ENCODE peak calls at places on chromosome 12, in ten cellular contexts. Q is pancreas; S is glomerular endothelial cell; G is progenitor cell of endocrine pancreas; W is NCI-H2171 treated with DMSO at 0.1 percent for 48 hours; E is GM13977; N is HT-29; P is choroid plexus epithelial cell; L is GM04503; Y is activated naive CD4-positive, alpha-beta T cell. J is an unnamed sample.

GRCh38 chr12:91920276-91920675 is 225.4 kb downstream of the BTG1 start:
- DNase-seq in Q (no peak), S (no peak), G (no peak), W (no peak), E (no peak), N (no peak), P (peak), L (no peak), Y (no peak), J (no peak)

GRCh38 chr12:30180602-30181001 is 396.9 kb upstream of the TMTC1 start:
- DNase-seq in Q (no peak), S (no peak), G (no peak), W (no peak), E (no peak), N (no peak), P (no peak), L (no peak), Y (no peak), J (no peak)

GRCh38 chr12:109888179-109889020 is 8.1 kb upstream of the GLTP start:
- DNase-seq in Q (no peak), S (peak), G (no peak), W (no peak), E (no peak), N (peak), P (peak), L (peak), Y (no peak), J (peak)

GRCh38 chr12:77010637-77011548 is 54.5 kb downstream of the E2F7 start:
- DNase-seq in Q (peak), S (peak), G (peak), W (peak), E (peak), N (peak), P (peak), L (no peak), Y (peak), J (peak)

GRCh38 chr12:111488271-111488670 is 82.5 kb downstream of the SH2B3 start:
- DNase-seq in Q (no peak), S (no peak), G (no peak), W (peak), E (no peak), N (no peak), P (peak), L (no peak), Y (no peak), J (no peak)

GRCh38 chr12:49198431-49199155 is 9.7 kb upstream of the TUBA1A start:
- DNase-seq in Q (no peak), S (no peak), G (no peak), W (peak), E (no peak), N (no peak), P (peak), L (peak), Y (no peak), J (no peak)

GRCh38 chr12:49092086-49092815 is 2.4 kb downstream of the DHH start:
- DNase-seq in Q (peak), S (no peak), G (peak), W (peak), E (peak), N (peak), P (peak), L (no peak), Y (peak), J (peak)

GRCh38 chr12:4107436-4107878 is 166.1 kb upstream of the CCND2 start:
- DNase-seq in Q (no peak), S (peak), G (no peak), W (no peak), E (peak), N (peak), P (peak), L (no peak), Y (peak), J (peak)

GRCh38 chr12:38456769-38457168 is 140.2 kb downstream of the ALG10B start:
- DNase-seq in Q (no peak), S (no peak), G (no peak), W (no peak), E (no peak), N (no peak), P (no peak), L (no peak), Y (no peak), J (no peak)

GRCh38 chr12:67661311-67662011 is 12.9 kb downstream of the DYRK2 start:
- DNase-seq in Q (no peak), S (no peak), G (no peak), W (peak), E (no peak), N (no peak), P (peak), L (no peak), Y (no peak), J (no peak)

GRCh38 chr12:128637616-128638606 is 185.8 kb downstream of the SLC15A4 start:
- DNase-seq in Q (no peak), S (no peak), G (no peak), W (no peak), E (peak), N (no peak), P (no peak), L (no peak), Y (no peak), J (no peak)

GRCh38 chr12:123720141-123720814 is 8.1 kb downstream of the ATP6V0A2 start:
- DNase-seq in Q (no peak), S (no peak), G (no peak), W (no peak), E (no peak), N (no peak), P (no peak), L (no peak), Y (no peak), J (no peak)

GRCh38 chr12:114911196-114911595 is 227.2 kb upstream of the TBX3 start:
- DNase-seq in Q (no peak), S (no peak), G (no peak), W (no peak), E (no peak), N (no peak), P (no peak), L (no peak), Y (no peak), J (no peak)

GRCh38 chr12:129607293-129607692 is 296.5 kb downstream of the TMEM132D start:
- DNase-seq in Q (no peak), S (no peak), G (no peak), W (no peak), E (no peak), N (no peak), P (peak), L (no peak), Y (no peak), J (no peak)

GRCh38 chr12:42767326-42767954 is 177.9 kb upstream of the PRICKLE1 start:
- DNase-seq in Q (no peak), S (no peak), G (no peak), W (no peak), E (no peak), N (no peak), P (no peak), L (no peak), Y (no peak), J (no peak)

GRCh38 chr12:54051916-54052744 is 1.5 kb upstream of the HOXC4 start:
- DNase-seq in Q (no peak), S (no peak), G (no peak), W (no peak), E (no peak), N (peak), P (no peak), L (no peak), Y (no peak), J (no peak)

GRCh38 chr12:64556231-64556630 is 54.1 kb upstream of the RASSF3 start:
- DNase-seq in Q (no peak), S (no peak), G (no peak), W (no peak), E (no peak), N (no peak), P (no peak), L (no peak), Y (no peak), J (no peak)

GRCh38 chr12:2813573-2814185 is 1.2 kb downstream of the ITFG2 start:
- DNase-seq in Q (no peak), S (peak), G (no peak), W (peak), E (peak), N (peak), P (peak), L (no peak), Y (no peak), J (peak)

GRCh38 chr12:42666671-42667243 is 77.2 kb upstream of the PRICKLE1 start:
- DNase-seq in Q (no peak), S (no peak), G (no peak), W (no peak), E (no peak), N (no peak), P (peak), L (no peak), Y (no peak), J (no peak)

GRCh38 chr12:99847936-99848335 is 136.8 kb downstream of the ANKS1B start:
- DNase-seq in Q (no peak), S (no peak), G (no peak), W (no peak), E (no peak), N (no peak), P (no peak), L (no peak), Y (no peak), J (no peak)

GRCh38 chr12:19421503-19422282 is 17.6 kb upstream of the AEBP2 start:
- DNase-seq in Q (no peak), S (no peak), G (no peak), W (no peak), E (no peak), N (no peak), P (no peak), L (no peak), Y (no peak), J (no peak)

GRCh38 chr12:107973950-107974349 is 155.1 kb upstream of the WSCD2 start:
- DNase-seq in Q (no peak), S (no peak), G (no peak), W (no peak), E (no peak), N (no peak), P (no peak), L (no peak), Y (no peak), J (no peak)

GRCh38 chr12:13044002-13044858 is at the start of gene FAM234B:
- DNase-seq in Q (peak), S (no peak), G (peak), W (peak), E (peak), N (no peak), P (peak), L (no peak), Y (peak), J (peak)

GRCh38 chr12:25852792-25853191 is 105.7 kb upstream of the RASSF8 start:
- DNase-seq in Q (no peak), S (no peak), G (no peak), W (no peak), E (no peak), N (no peak), P (peak), L (no peak), Y (no peak), J (no peak)

GRCh38 chr12:92539966-92540791 is 162.6 kb upstream of the PLEKHG7 start:
- DNase-seq in Q (peak), S (no peak), G (no peak), W (peak), E (no peak), N (no peak), P (no peak), L (no peak), Y (no peak), J (no peak)

GRCh38 chr12:96258451-96258933 is 64.3 kb downstream of the ELK3 start:
- DNase-seq in Q (no peak), S (no peak), G (no peak), W (peak), E (no peak), N (no peak), P (peak), L (no peak), Y (no peak), J (no peak)

GRCh38 chr12:124842800-124843510 is 20.7 kb downstream of the SCARB1 start:
- DNase-seq in Q (no peak), S (no peak), G (no peak), W (no peak), E (no peak), N (no peak), P (no peak), L (no peak), Y (no peak), J (no peak)

GRCh38 chr12:54158581-54158980 is 30.2 kb downstream of the SMUG1 start:
- DNase-seq in Q (no peak), S (no peak), G (no peak), W (no peak), E (no peak), N (no peak), P (no peak), L (no peak), Y (no peak), J (no peak)

GRCh38 chr12:26359576-26359975 is 164.2 kb downstream of the SSPN start:
- DNase-seq in Q (no peak), S (no peak), G (no peak), W (no peak), E (no peak), N (no peak), P (no peak), L (no peak), Y (no peak), J (no peak)

GRCh38 chr12:124679047-124679446 is 111.6 kb upstream of the NCOR2 start:
- DNase-seq in Q (no peak), S (no peak), G (no peak), W (no peak), E (no peak), N (no peak), P (no peak), L (no peak), Y (no peak), J (no peak)

GRCh38 chr12:66697404-66697803 is 18.5 kb upstream of the GRIP1 start:
- DNase-seq in Q (no peak), S (no peak), G (no peak), W (no peak), E (no peak), N (no peak), P (no peak), L (no peak), Y (no peak), J (no peak)

GRCh38 chr12:2009623-2010022 is 5.4 kb upstream of the DCP1B start:
- DNase-seq in Q (no peak), S (no peak), G (no peak), W (peak), E (no peak), N (no peak), P (peak), L (no peak), Y (no peak), J (no peak)

GRCh38 chr12:20105938-20106337 is 262.4 kb upstream of the PDE3A start:
- DNase-seq in Q (no peak), S (no peak), G (no peak), W (no peak), E (no peak), N (no peak), P (peak), L (peak), Y (no peak), J (no peak)

GRCh38 chr12:47885012-47885501 is 19.7 kb downstream of the VDR start:
- DNase-seq in Q (no peak), S (no peak), G (no peak), W (no peak), E (peak), N (no peak), P (no peak), L (no peak), Y (no peak), J (peak)

GRCh38 chr12:73935817-73936216 is 601.8 kb upstream of the ATXN7L3B start:
- DNase-seq in Q (no peak), S (no peak), G (no peak), W (peak), E (no peak), N (peak), P (peak), L (no peak), Y (no peak), J (no peak)

GRCh38 chr12:27501956-27502562 is 21.9 kb upstream of the PPFIBP1 start:
- DNase-seq in Q (no peak), S (no peak), G (no peak), W (no peak), E (no peak), N (no peak), P (no peak), L (no peak), Y (no peak), J (no peak)

GRCh38 chr12:121626853-121627623 is 708 bp downstream of the ORAI1 start:
- DNase-seq in Q (peak), S (no peak), G (peak), W (peak), E (peak), N (peak), P (peak), L (no peak), Y (peak), J (peak)